ENCODE peak calls at places on chromosomes 6 and 20, in nine cellular contexts. Y is brain microvascular endothelial cell, T is PC-3, L is activated B cell treated with CpG ODN at 0.5 μM for 24 hours, K is type B pancreatic cell, E is cardiac fibroblast, U is glutamatergic neuron, G is AG09309, M is RWPE1. D is an unnamed sample.

GRCh38 chr6:52304917-52305316 is 20.4 kb upstream of the MCM3 start:
- DNase-seq in M (no peak), G (peak; percentile 16), U (no peak), T (no peak), E (peak; percentile 49), Y (no peak), K (no peak), L (no peak), D (no peak)

GRCh38 chr6:9938801-9939200 is 476.1 kb downstream of the TFAP2A start:
- DNase-seq in L (no peak), M (no peak), Y (no peak), K (no peak), E (no peak), G (no peak), T (no peak), U (no peak), D (no peak)

GRCh38 chr20:62689861-62690644 is 18.6 kb upstream of the NTSR1 start:
- DNase-seq in K (no peak), Y (no peak), U (no peak), M (no peak), T (no peak), L (no peak), E (no peak), G (no peak), D (no peak)

GRCh38 chr6:7106752-7107577 is 796 bp upstream of the RREB1 start:
- DNase-seq in G (no peak), Y (peak; percentile 1), U (no peak), T (peak; percentile 21), L (peak; percentile 59), K (no peak), M (peak; percentile 27), E (no peak), D (no peak)

GRCh38 chr6:40962241-40962640 is 76.8 kb downstream of the UNC5CL start:
- DNase-seq in U (no peak), E (peak; percentile 59), M (peak; percentile 84), L (no peak), K (no peak), T (peak; percentile 95), G (peak; percentile 75), Y (peak; percentile 73), D (peak; percentile 29)

GRCh38 chr6:80142586-80142985 is 36.1 kb downstream of the BCKDHB start:
- DNase-seq in K (no peak), U (no peak), L (no peak), M (no peak), E (no peak), Y (no peak), T (no peak), G (no peak), D (no peak)

GRCh38 chr6:148367418-148368024 is 24.9 kb downstream of the SASH1 start:
- DNase-seq in U (no peak), G (no peak), E (peak; percentile 96), L (no peak), Y (peak; percentile 51), K (no peak), M (peak; percentile 52), T (peak; percentile 9), D (no peak)

GRCh38 chr6:117227245-117227962 is 38.0 kb upstream of the VGLL2 start:
- DNase-seq in K (no peak), G (no peak), M (no peak), E (no peak), U (no peak), Y (no peak), T (no peak), L (no peak), D (no peak)

GRCh38 chr6:5851261-5851757 is 155.4 kb downstream of the NRN1 start:
- DNase-seq in M (peak; percentile 39), E (peak; percentile 21), G (no peak), L (peak; percentile 55), Y (peak; percentile 34), T (no peak), U (peak; percentile 80), K (no peak), D (no peak)

GRCh38 chr6:6333498-6333897 is 13.0 kb upstream of the F13A1 start:
- DNase-seq in L (no peak), E (no peak), T (peak; percentile 19), G (no peak), Y (peak; percentile 34), U (no peak), M (no peak), K (no peak), D (no peak)

GRCh38 chr6:21019614-21020013 is 485.4 kb downstream of the CDKAL1 start:
- DNase-seq in Y (no peak), E (peak; percentile 50), U (no peak), G (no peak), M (no peak), L (no peak), T (peak; percentile 28), K (no peak), D (no peak)
- TF ChIP-seq CTCF in Y (peak; percentile 18), E (peak; percentile 21), U (no peak), G (peak; percentile 44), M (peak; percentile 8), L (no peak), T (peak; percentile 59), K (peak; percentile 19), D (no peak)

GRCh38 chr20:57582029-57582378 is 21.1 kb downstream of the PCK1 start:
- DNase-seq in L (no peak), T (no peak), K (no peak), U (no peak), E (no peak), Y (no peak), G (no peak), M (no peak), D (no peak)

GRCh38 chr20:57580478-57581201 is 19.7 kb downstream of the PCK1 start:
- DNase-seq in M (no peak), G (no peak), K (no peak), Y (no peak), T (no peak), L (no peak), E (no peak), U (no peak), D (no peak)

GRCh38 chr20:57583289-57584257 is 22.7 kb downstream of the PCK1 start:
- DNase-seq in M (no peak), E (no peak), Y (no peak), T (no peak), K (no peak), U (no peak), L (no peak), G (no peak), D (no peak)

GRCh38 chr20:57581202-57582028 is 20.5 kb downstream of the PCK1 start:
- DNase-seq in G (no peak), L (no peak), Y (no peak), E (no peak), K (no peak), U (no peak), M (no peak), T (no peak), D (no peak)

GRCh38 chr20:57582432-57583288 is 21.8 kb downstream of the PCK1 start:
- DNase-seq in K (no peak), U (peak; percentile 56), Y (peak; percentile 71), M (no peak), T (peak; percentile 61), G (no peak), E (peak; percentile 16), L (no peak), D (no peak)
- TF ChIP-seq CTCF in K (peak; percentile 78), U (peak; percentile 61), Y (peak; percentile 77), M (peak; percentile 59), T (peak; percentile 80), G (peak; percentile 28), E (peak; percentile 6), L (no peak), D (peak; percentile 52)

GRCh38 chr20:17874271-17875105 is 94.1 kb downstream of the SNX5 start:
- DNase-seq in E (no peak), T (no peak), L (no peak), Y (no peak), K (no peak), M (no peak), G (no peak), U (no peak), D (no peak)

GRCh38 chr20:17875106-17875980 is 93.3 kb downstream of the SNX5 start:
- DNase-seq in E (peak; percentile 97), M (peak; percentile 35), U (no peak), L (no peak), K (no peak), Y (no peak), G (peak; percentile 57), T (peak; percentile 71), D (no peak)

GRCh38 chr20:17878069-17878911 is 90.3 kb downstream of the SNX5 start:
- DNase-seq in G (no peak), Y (no peak), E (no peak), K (no peak), T (no peak), L (no peak), U (no peak), M (no peak), D (no peak)

GRCh38 chr20:17873410-17874270 is 95.0 kb downstream of the SNX5 start:
- DNase-seq in E (peak; percentile 98), K (no peak), Y (peak; percentile 83), L (no peak), M (peak; percentile 35), T (peak; percentile 65), G (peak; percentile 95), U (no peak), D (no peak)

DNA sequence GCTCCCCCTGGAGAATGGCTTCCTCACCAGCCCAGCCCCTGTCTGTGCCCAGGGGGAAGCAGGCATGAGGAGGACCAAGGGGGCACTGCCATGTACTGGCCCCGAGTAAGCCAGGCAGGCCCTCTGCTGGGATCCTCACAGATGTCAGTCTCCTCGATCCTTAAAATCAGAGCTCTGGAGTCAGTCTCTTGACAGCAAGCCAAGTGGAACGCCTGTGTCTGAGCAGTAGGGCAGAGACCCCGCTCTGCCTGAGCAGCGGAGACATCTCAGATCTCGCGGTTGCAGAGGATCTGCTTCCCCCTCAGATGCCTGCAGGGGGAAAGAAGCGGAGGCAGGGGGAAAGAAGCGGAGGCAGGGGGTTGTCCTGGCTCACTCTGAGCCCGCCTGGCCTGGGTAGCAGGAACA is 92.6 kb downstream of the SNX5 start:
- DNase-seq in L (no peak), T (no peak), M (no peak), K (no peak), E (peak; percentile 39), Y (no peak), U (no peak), G (no peak), D (no peak)
- TF ChIP-seq CTCF in L (no peak), T (no peak), M (no peak), K (peak; percentile 19), E (no peak), Y (peak; percentile 17), U (no peak), G (no peak), D (no peak)

GRCh38 chr6:31474871-31475286 is 23.1 kb upstream of the MICB start:
- DNase-seq in E (no peak), G (no peak), M (no peak), Y (no peak), U (no peak), T (no peak), K (no peak), L (no peak), D (no peak)
- TF ChIP-seq CTCF in E (peak; percentile 37), G (peak; percentile 36), M (no peak), Y (peak; percentile 58), U (peak; percentile 53), T (peak; percentile 19), K (peak; percentile 60), L (no peak), D (peak; percentile 75)

D was measured in GM12864.